ENCODE peak calls at places on chromosomes 5 and 9, in four cellular contexts. K, T, Q and J are unnamed samples.
A peak's percentile ranks its signal among the peaks of the same experiment; 100 is the strongest.

GRCh38 chr9:114925672-114926071 is 4.7 kb downstream of the TNFSF8 start:
- DNase-seq in K (no peak), T (no peak), Q (no peak), J (no peak)

GRCh38 chr9:28396058-28396457 is 822.8 kb upstream of the C9orf72 start:
- DNase-seq in K (no peak), T (no peak), Q (no peak), J (no peak)

GRCh38 chr5:132498152-132498551 is 7.6 kb upstream of the IRF1 start:
- DNase-seq in K (no peak), T (no peak), Q (peak; percentile 53), J (no peak)

GRCh38 chr5:35794688-35795375 is 61.9 kb upstream of the IL7R start:
- DNase-seq in K (no peak), T (no peak), Q (no peak), J (no peak)

GRCh38 chr9:89387197-89387849 is 69.0 kb downstream of the SECISBP2 start:
- DNase-seq in K (no peak), T (no peak), Q (no peak), J (no peak)

GRCh38 chr5:4879693-4880303 is 260.3 kb upstream of the ADAMTS16 start:
- DNase-seq in K (peak; percentile 16), T (peak; percentile 18), Q (peak; percentile 90), J (peak; percentile 52)

GRCh38 chr5:158430166-158430828 is 571.4 kb upstream of the CLINT1 start:
- DNase-seq in K (no peak), T (no peak), Q (no peak), J (no peak)

GRCh38 chr5:176427971-176428370 is 11.6 kb upstream of the CLTB start:
- DNase-seq in K (no peak), T (no peak), Q (no peak), J (no peak)

GRCh38 chr9:132410642-132411041 is 631 bp downstream of the CFAP77 start:
- DNase-seq in K (no peak), T (no peak), Q (no peak), J (no peak)

GRCh38 chr9:20662156-20662555 is 21.9 kb upstream of the FOCAD start:
- DNase-seq in K (no peak), T (no peak), Q (no peak), J (no peak)

GRCh38 chr9:112037281-112038016 is 137.6 kb downstream of the SUSD1 start:
- DNase-seq in K (peak; percentile 55), T (no peak), Q (no peak), J (peak; percentile 96)

GRCh38 chr9:133132174-133132573 is 11.1 kb upstream of the RALGDS start:
- DNase-seq in K (no peak), T (no peak), Q (no peak), J (no peak)

GRCh38 chr5:96651047-96651446 is 11.1 kb upstream of the CAST start:
- DNase-seq in K (no peak), T (no peak), Q (no peak), J (no peak)

GRCh38 chr5:15142458-15142857 is 270.9 kb upstream of the ANKH start:
- DNase-seq in K (no peak), T (no peak), Q (no peak), J (no peak)

GRCh38 chr5:115431116-115431515 is 113.5 kb downstream of the FEM1C start:
- DNase-seq in K (no peak), T (no peak), Q (no peak), J (no peak)

GRCh38 chr5:100502684-100503083 is 32.5 kb upstream of the FAM174A start:
- DNase-seq in K (no peak), T (no peak), Q (no peak), J (no peak)

GRCh38 chr9:6978591-6978990 is 220.8 kb downstream of the KDM4C start:
- DNase-seq in K (no peak), T (no peak), Q (no peak), J (no peak)

GRCh38 chr9:105881654-105882349 is 187.5 kb downstream of the TMEM38B start:
- DNase-seq in K (peak; percentile 57), T (no peak), Q (peak; percentile 52), J (peak; percentile 7)

GRCh38 chr9:120475341-120475740 is 104.6 kb downstream of the CDK5RAP2 start:
- DNase-seq in K (no peak), T (no peak), Q (peak; percentile 54), J (peak; percentile 86)

GRCh38 chr5:98110270-98110669 is 663.2 kb upstream of the RGMB start:
- DNase-seq in K (no peak), T (no peak), Q (no peak), J (peak; percentile 69)

GRCh38 chr5:107285772-107286171 is 385.0 kb downstream of the EFNA5 start:
- DNase-seq in K (no peak), T (no peak), Q (no peak), J (no peak)

GRCh38 chr5:115336201-115336720 is 39.8 kb upstream of the CCDC112 start:
- DNase-seq in K (no peak), T (no peak), Q (no peak), J (no peak)

GRCh38 chr5:61623401-61624069 is 291.5 kb downstream of the ZSWIM6 start:
- DNase-seq in K (no peak), T (no peak), Q (no peak), J (no peak)

GRCh38 chr5:172370237-172370640 is 84.1 kb downstream of the SH3PXD2B start:
- DNase-seq in K (no peak), T (no peak), Q (no peak), J (no peak)

GRCh38 chr9:117644607-117645244 is 59.5 kb upstream of the TLR4 start:
- DNase-seq in K (peak; percentile 62), T (peak; percentile 31), Q (peak; percentile 72), J (peak; percentile 11)

GRCh38 chr9:33197279-33197678 is 30.1 kb upstream of the B4GALT1 start:
- DNase-seq in K (no peak), T (no peak), Q (no peak), J (no peak)